ENCODE peak calls at places on chromosomes 4 and X, in five cellular contexts. D is K562, B is A549, G is GM12878, Z is H1. T is an unnamed sample.

GRCh38 chr4:15668566-15669435 is 12.8 kb upstream of the FAM200B start:
- DNase-seq in D (no peak), B (no peak), G (no peak), Z (no peak), T (no peak)

GRCh38 chr4:7124643-7125442 is 57.0 kb upstream of the GRPEL1 start:
- DNase-seq in D (no peak), B (no peak), G (no peak), Z (no peak), T (peak)

GRCh38 chr4:186728631-186729271 is 5.1 kb upstream of the FAT1 start:
- DNase-seq in D (no peak), B (no peak), G (no peak), Z (no peak), T (peak)

GRCh38 chr4:184487503-184487902 is 13.2 kb upstream of the IRF2 start:
- DNase-seq in D (no peak), B (no peak), G (no peak), Z (no peak), T (no peak)

GRCh38 chrX:53190363-53190960 is 34.5 kb downstream of the KDM5C start:
- DNase-seq in D (peak), B (no peak), G (no peak), Z (peak), T (no peak)

GRCh38 chrX:49840679-49841078 is 11.6 kb downstream of the PAGE4 start:
- DNase-seq in D (peak), B (peak), G (peak), Z (peak), T (peak)

GRCh38 chr4:99013402-99013843 is 17.9 kb downstream of the METAP1 start:
- DNase-seq in D (no peak), B (no peak), G (no peak), Z (no peak), T (peak)

GRCh38 chrX:57741107-57741506 is 61.0 kb upstream of the NLRP2B start:
- DNase-seq in D (no peak), B (no peak), G (no peak), Z (no peak), T (no peak)

GRCh38 chrX:152958047-152958446 is 35.9 kb downstream of the PNMA5 start:
- DNase-seq in D (no peak), B (no peak), G (no peak), Z (no peak), T (no peak)

GRCh38 chr4:79852305-79852730 is 220.7 kb downstream of the ANTXR2 start:
- DNase-seq in D (peak), B (no peak), G (no peak), Z (no peak), T (peak)

GRCh38 chrX:24682739-24683432 is 10.8 kb upstream of the POLA1 start:
- DNase-seq in D (no peak), B (no peak), G (no peak), Z (no peak), T (no peak)

GRCh38 chrX:43551590-43551989 is 104.5 kb upstream of the MAOA start:
- DNase-seq in D (no peak), B (no peak), G (no peak), Z (no peak), T (no peak)

GRCh38 chr4:98994474-98995182 is 893 bp upstream of the METAP1 start:
- DNase-seq in D (peak), B (no peak), G (no peak), Z (no peak), T (peak)

GRCh38 chrX:14497184-14497666 is 32.1 kb upstream of the GLRA2 start:
- DNase-seq in D (no peak), B (no peak), G (peak), Z (no peak), T (no peak)

GRCh38 chr4:168664242-168664897 is 167.5 kb downstream of the PALLD start:
- DNase-seq in D (no peak), B (no peak), G (no peak), Z (no peak), T (no peak)

GRCh38 chr4:168667397-168667796 is 170.5 kb downstream of the PALLD start:
- DNase-seq in D (no peak), B (no peak), G (no peak), Z (no peak), T (no peak)

GRCh38 chr4:168667936-168668335 is 171.1 kb downstream of the PALLD start:
- DNase-seq in D (no peak), B (no peak), G (no peak), Z (no peak), T (no peak)

GRCh38 chr4:168662297-168662985 is 165.6 kb downstream of the PALLD start:
- DNase-seq in D (no peak), B (no peak), G (no peak), Z (no peak), T (no peak)

GRCh38 chr4:168666531-168666930 is 169.7 kb downstream of the PALLD start:
- DNase-seq in D (no peak), B (no peak), G (no peak), Z (no peak), T (no peak)
- TF ChIP-seq HDAC2 in D (no peak), B (no peak), G (no peak), Z (no peak), T (no peak)

GRCh38 chr4:67714955-67715354 is 14.0 kb upstream of the UBA6 start:
- DNase-seq in D (no peak), B (no peak), G (no peak), Z (no peak), T (no peak)
- TF ChIP-seq HDAC2 in D (no peak), B (no peak), G (no peak), Z (no peak), T (no peak)

GRCh38 chr4:58649236-58649635 is 1539.1 kb upstream of the IGFBP7 start:
- DNase-seq in D (no peak), B (no peak), G (no peak), Z (no peak), T (no peak)
- TF ChIP-seq HDAC2 in D (no peak), B (no peak), G (no peak), Z (no peak), T (no peak)

GRCh38 chr4:5573965-5574364 is 134.4 kb downstream of the EVC2 start:
- DNase-seq in D (no peak), B (no peak), G (no peak), Z (no peak), T (no peak)
- TF ChIP-seq HDAC2 in D (no peak), B (no peak), G (no peak), Z (no peak), T (no peak)

GRCh38 chrX:136687457-136687856 is 39.5 kb downstream of the CD40LG start:
- DNase-seq in D (no peak), B (no peak), G (no peak), Z (no peak), T (no peak)

GRCh38 chrX:136692271-136692670 is 44.3 kb downstream of the CD40LG start:
- DNase-seq in D (no peak), B (no peak), G (no peak), Z (no peak), T (no peak)

GRCh38 chrX:136689441-136689840 is 41.5 kb downstream of the CD40LG start:
- DNase-seq in D (no peak), B (no peak), G (no peak), Z (no peak), T (no peak)

GRCh38 chrX:136694491-136695087 is 46.6 kb downstream of the CD40LG start:
- DNase-seq in D (peak), B (peak), G (no peak), Z (peak), T (peak)

GRCh38 chrX:136691028-136691809 is 43.3 kb downstream of the CD40LG start:
- DNase-seq in D (no peak), B (no peak), G (no peak), Z (no peak), T (no peak)
- TF ChIP-seq HDAC2 in D (no peak), B (no peak), G (no peak), Z (no peak), T (no peak)

GRCh38 chr4:140333523-140333922 is 39.9 kb upstream of the SCOC start:
- DNase-seq in D (no peak), B (no peak), G (no peak), Z (no peak), T (no peak)
- TF ChIP-seq HDAC2 in D (no peak), B (no peak), G (no peak), Z (no peak), T (no peak)

GRCh38 chr4:102302762-102303161 is 42.5 kb downstream of the SLC39A8 start:
- DNase-seq in D (no peak), B (no peak), G (no peak), Z (no peak), T (no peak)

GRCh38 chr4:102311912-102312311 is 33.4 kb downstream of the SLC39A8 start:
- DNase-seq in D (no peak), B (no peak), G (no peak), Z (no peak), T (no peak)

GRCh38 chr4:102311407-102311806 is 33.9 kb downstream of the SLC39A8 start:
- DNase-seq in D (no peak), B (no peak), G (no peak), Z (no peak), T (no peak)

GRCh38 chr4:102312447-102312846 is 32.8 kb downstream of the SLC39A8 start:
- DNase-seq in D (no peak), B (no peak), G (no peak), Z (no peak), T (no peak)

DNA sequence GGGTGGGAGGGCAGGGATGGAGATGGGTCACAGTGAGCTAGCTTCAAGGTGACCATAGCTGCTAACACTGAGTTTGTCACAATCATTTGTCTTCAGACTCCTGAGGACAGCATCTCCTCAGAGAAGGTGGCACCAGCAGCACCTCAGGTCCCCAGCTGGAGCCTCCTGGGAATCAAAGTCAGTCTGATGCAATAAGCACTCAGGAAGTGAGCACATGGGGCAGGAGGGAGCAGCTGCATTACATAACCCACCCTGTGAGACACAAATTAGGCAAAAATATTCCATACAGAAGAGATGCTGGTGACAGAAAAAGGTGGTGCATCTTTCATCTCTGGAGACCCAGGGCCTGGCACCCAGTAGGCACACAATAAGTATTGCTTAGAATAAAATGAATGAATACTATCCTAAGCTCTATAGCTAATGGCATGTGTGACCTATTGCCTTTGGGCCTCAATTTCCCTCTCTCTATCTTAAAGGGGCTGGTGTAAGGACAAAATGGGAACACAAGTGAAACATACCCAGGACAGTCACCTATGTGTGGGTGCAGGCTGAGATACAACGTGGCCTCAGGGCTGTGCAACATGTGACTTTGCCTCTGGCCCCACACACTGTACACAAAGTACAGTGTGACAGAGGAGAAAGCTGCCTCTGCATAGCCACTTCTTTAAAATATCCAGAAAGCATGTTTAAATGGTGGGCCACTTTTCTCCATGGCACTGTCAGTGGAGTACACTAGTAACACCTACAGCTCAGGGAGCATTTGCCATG is 37.1 kb downstream of the SLC39A8 start:
- DNase-seq in D (no peak), B (no peak), G (no peak), Z (no peak), T (no peak)
- TF ChIP-seq HDAC2 in D (no peak), B (no peak), G (no peak), Z (no peak), T (no peak)

GRCh38 chrX:40152706-40153334 is 55.1 kb upstream of the BCOR start:
- DNase-seq in D (peak), B (peak), G (no peak), Z (no peak), T (no peak)

GRCh38 chrX:40150503-40150902 is 52.7 kb upstream of the BCOR start:
- DNase-seq in D (no peak), B (no peak), G (no peak), Z (no peak), T (no peak)

GRCh38 chrX:40149286-40150175 is 51.8 kb upstream of the BCOR start:
- DNase-seq in D (no peak), B (no peak), G (no peak), Z (peak), T (no peak)

GRCh38 chrX:40152173-40152705 is 54.5 kb upstream of the BCOR start:
- DNase-seq in D (peak), B (no peak), G (no peak), Z (peak), T (no peak)

GRCh38 chrX:40151211-40152172 is 53.7 kb upstream of the BCOR start:
- DNase-seq in D (peak), B (no peak), G (no peak), Z (peak), T (no peak)
- TF ChIP-seq HDAC2 in D (no peak), B (no peak), G (no peak), Z (no peak), T (no peak)